ENCODE peak calls at places on chromosomes 12 and 14, in five cellular contexts. Y, D, C, M and B are unnamed samples.

GRCh38 chr14:32244404-32244803 is 41.3 kb upstream of the RNU6-8 start:
- DNase-seq in Y (no peak), D (no peak), C (no peak), M (no peak), B (peak; percentile 33)

GRCh38 chr12:67222302-67222701 is 46.9 kb upstream of the CAND1 start:
- DNase-seq in Y (no peak), D (no peak), C (peak; percentile 4), M (no peak), B (no peak)

GRCh38 chr12:5222011-5222461 is 178.4 kb downstream of the KCNA5 start:
- DNase-seq in Y (no peak), D (no peak), C (no peak), M (no peak), B (no peak)

GRCh38 chr12:51460519-51460918 is 35.9 kb downstream of the SLC4A8 start:
- DNase-seq in Y (no peak), D (no peak), C (no peak), M (no peak), B (peak; percentile 46)

GRCh38 chr12:118317729-118318128 is 55.0 kb downstream of the TAOK3 start:
- DNase-seq in Y (no peak), D (no peak), C (no peak), M (no peak), B (no peak)

GRCh38 chr12:93773122-93773871 is 96.1 kb downstream of the CRADD start:
- DNase-seq in Y (peak; percentile 33), D (no peak), C (no peak), M (no peak), B (no peak)

GRCh38 chr14:28609228-28609828 is 157.3 kb upstream of the FOXG1 start:
- DNase-seq in Y (peak; percentile 11), D (peak; percentile 25), C (peak; percentile 3), M (no peak), B (peak; percentile 58)

GRCh38 chr12:54891717-54892478 is 37.6 kb downstream of the MUCL1 start:
- DNase-seq in Y (no peak), D (no peak), C (no peak), M (no peak), B (peak; percentile 89)

GRCh38 chr12:117012189-117012805 is 86.9 kb downstream of the TESC start:
- DNase-seq in Y (no peak), D (no peak), C (no peak), M (no peak), B (no peak)

GRCh38 chr12:124744659-124745467 is 118.8 kb downstream of the SCARB1 start:
- DNase-seq in Y (peak; percentile 96), D (peak; percentile 79), C (peak; percentile 76), M (peak; percentile 48), B (peak; percentile 78)

GRCh38 chr12:54286042-54286931 is 5.8 kb downstream of the HNRNPA1 start:
- DNase-seq in Y (peak; percentile 61), D (no peak), C (no peak), M (no peak), B (no peak)

GRCh38 chr14:102164241-102164641 is 24.5 kb downstream of the WDR20 start:
- DNase-seq in Y (peak; percentile 14), D (no peak), C (no peak), M (no peak), B (no peak)

GRCh38 chr14:74548881-74549280 is 55.3 kb downstream of the ISCA2 start:
- DNase-seq in Y (no peak), D (no peak), C (no peak), M (no peak), B (no peak)

GRCh38 chr12:15662303-15662980 is 126.7 kb downstream of the EPS8 start:
- DNase-seq in Y (no peak), D (no peak), C (peak; percentile 86), M (no peak), B (no peak)

GRCh38 chr14:31567651-31568050 is 6.4 kb downstream of the NUBPL start:
- DNase-seq in Y (no peak), D (no peak), C (no peak), M (no peak), B (no peak)

GRCh38 chr14:95695913-95696312 is 9.7 kb downstream of the TCL1B start:
- DNase-seq in Y (no peak), D (no peak), C (no peak), M (no peak), B (no peak)

GRCh38 chr14:95698287-95698686 is 12.1 kb downstream of the TCL1B start:
- DNase-seq in Y (no peak), D (no peak), C (no peak), M (no peak), B (no peak)

GRCh38 chr14:95696741-95697140 is 10.5 kb downstream of the TCL1B start:
- DNase-seq in Y (no peak), D (no peak), C (no peak), M (no peak), B (no peak)

GRCh38 chr14:95699397-95699796 is 13.2 kb downstream of the TCL1B start:
- DNase-seq in Y (no peak), D (no peak), C (no peak), M (no peak), B (no peak)

GRCh38 chr14:95697764-95698163 is 11.5 kb downstream of the TCL1B start:
- DNase-seq in Y (no peak), D (no peak), C (no peak), M (peak; percentile 56), B (no peak)
- TF ChIP-seq ZBTB33 in Y (no peak), D (no peak), C (no peak), M (no peak), B (no peak)

GRCh38 chr12:1553987-1554982 is 40.1 kb downstream of the FBXL14 start:
- DNase-seq in Y (no peak), D (no peak), C (no peak), M (peak; percentile 94), B (no peak)
- TF ChIP-seq ZBTB33 in Y (no peak), D (no peak), C (no peak), M (no peak), B (no peak)

GRCh38 chr14:55438066-55438683 is 2.2 kb downstream of the TBPL2 start:
- DNase-seq in Y (peak; percentile 27), D (peak; percentile 62), C (peak; percentile 57), M (no peak), B (peak; percentile 55)
- TF ChIP-seq ZBTB33 in Y (no peak), D (no peak), C (no peak), M (no peak), B (no peak)

DNA sequence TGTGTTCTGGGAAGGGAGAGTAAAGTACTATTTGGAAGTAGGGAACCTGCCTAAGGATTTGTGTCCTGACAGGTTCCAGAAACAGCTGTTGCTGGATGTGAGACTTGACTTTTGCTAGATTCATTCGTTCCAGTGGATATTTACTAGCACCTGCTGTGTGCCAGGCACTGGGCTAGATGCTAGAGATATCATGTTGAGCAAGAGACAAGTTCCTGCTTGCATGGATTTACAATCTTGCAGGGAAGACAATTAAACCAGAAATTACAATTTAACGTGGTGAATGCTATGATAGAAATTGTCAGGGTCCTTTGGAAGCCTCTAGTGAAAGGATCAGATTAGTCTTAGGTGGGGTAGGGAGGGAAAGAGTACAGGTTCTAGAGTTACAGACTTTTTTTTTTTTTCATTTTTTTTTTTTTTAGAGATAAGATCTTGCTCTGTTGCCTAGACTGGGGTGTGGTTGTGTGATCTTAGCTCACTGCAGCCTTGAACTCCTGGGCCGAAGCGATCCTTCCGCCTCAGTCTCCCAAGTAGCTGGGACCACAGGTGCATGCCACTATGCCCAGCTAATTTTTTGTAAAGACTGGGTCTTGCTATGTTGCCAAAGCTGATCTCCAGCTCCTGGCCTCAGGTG is 36.7 kb downstream of the SPATS2 start:
- DNase-seq in Y (peak; percentile 60), D (no peak), C (no peak), M (no peak), B (no peak)
- TF ChIP-seq ZBTB33 in Y (no peak), D (no peak), C (no peak), M (no peak), B (no peak)

GRCh38 chr12:104573-105081 is 38.1 kb downstream of the IQSEC3 start:
- DNase-seq in Y (no peak), D (no peak), C (no peak), M (no peak), B (peak; percentile 18)

GRCh38 chr12:106118-106561 is 39.6 kb downstream of the IQSEC3 start:
- DNase-seq in Y (no peak), D (no peak), C (peak; percentile 7), M (peak; percentile 68), B (peak; percentile 17)

GRCh38 chr12:102879-103168 is 36.3 kb downstream of the IQSEC3 start:
- DNase-seq in Y (no peak), D (no peak), C (no peak), M (no peak), B (no peak)

GRCh38 chr12:103169-103981 is 36.8 kb downstream of the IQSEC3 start:
- DNase-seq in Y (peak; percentile 87), D (peak; percentile 92), C (peak; percentile 44), M (no peak), B (no peak)

GRCh38 chr12:105696-106095 is 39.1 kb downstream of the IQSEC3 start:
- DNase-seq in Y (no peak), D (no peak), C (no peak), M (no peak), B (no peak)
- TF ChIP-seq ZBTB33 in Y (no peak), D (no peak), C (no peak), M (no peak), B (no peak)

DNA sequence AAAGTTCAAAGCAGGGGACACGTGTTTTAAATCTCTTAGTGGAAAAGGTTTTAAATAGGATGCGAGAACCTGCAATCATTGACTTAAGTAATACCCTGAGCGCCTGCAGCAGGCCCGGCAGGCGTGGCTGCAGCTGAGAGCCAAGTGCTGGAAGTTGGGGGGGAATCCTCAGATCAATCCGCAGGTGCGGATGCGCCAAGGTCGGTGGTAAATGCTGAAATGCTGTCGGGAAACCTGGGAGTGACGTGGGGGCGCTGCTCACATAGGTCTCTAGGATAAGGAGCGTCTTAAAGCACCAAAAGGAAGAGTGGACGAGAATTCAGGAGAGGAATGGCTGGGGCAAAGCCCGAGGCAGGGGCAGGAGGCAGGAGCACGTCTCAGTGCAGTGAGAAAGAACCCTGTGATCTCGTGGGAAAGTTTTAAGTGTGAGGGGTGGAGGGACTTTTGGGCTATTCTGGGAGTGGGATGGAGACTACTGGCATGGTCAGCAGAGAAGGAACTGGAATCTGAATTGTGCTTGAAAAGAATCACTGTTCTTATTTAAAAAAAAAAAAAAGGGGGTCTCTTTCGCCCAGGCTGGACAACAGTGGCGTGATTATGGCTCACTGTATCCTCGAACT is 883 bp upstream of the CDCA4 start:
- DNase-seq in Y (peak; percentile 54), D (peak; percentile 62), C (peak; percentile 57), M (no peak), B (peak; percentile 47)
- TF ChIP-seq ZBTB33 in Y (no peak), D (no peak), C (no peak), M (no peak), B (no peak)

GRCh38 chr14:76904740-76905569 is 78.7 kb downstream of the LRRC74A start:
- DNase-seq in Y (no peak), D (peak; percentile 78), C (peak; percentile 87), M (peak; percentile 84), B (peak; percentile 10)
- TF ChIP-seq ZBTB33 in Y (no peak), D (no peak), C (peak; percentile 60), M (no peak), B (no peak)

DNA sequence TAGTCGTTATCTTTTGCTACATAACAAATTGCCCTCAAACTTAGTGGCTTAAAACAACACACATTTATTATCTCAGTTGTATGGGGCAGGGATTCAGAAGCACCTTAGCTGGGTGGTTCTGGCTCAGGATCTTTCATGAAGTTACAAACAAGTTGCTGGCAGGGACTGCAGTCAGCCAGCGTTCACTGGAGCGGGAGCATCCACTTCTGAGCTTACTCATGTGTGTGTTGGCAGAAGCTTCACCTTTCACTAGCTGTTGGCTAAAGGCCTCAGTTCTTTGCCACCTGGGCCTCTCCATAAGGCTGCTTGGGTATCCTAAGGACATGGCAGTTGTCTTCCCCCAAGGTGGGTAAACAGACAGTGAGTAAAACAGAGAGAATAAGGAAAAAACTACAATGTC is 365.7 kb downstream of the RPS29 start:
- DNase-seq in Y (no peak), D (no peak), C (no peak), M (no peak), B (no peak)
- TF ChIP-seq ZBTB33 in Y (no peak), D (no peak), C (no peak), M (no peak), B (no peak)